ENCODE peak calls at places on chromosomes 11 and 22, in eight cellular contexts. One of them, this sample, is unnamed.

GRCh38 chr11:76371170-76371569 is 9.8 kb downstream of the THAP12 start:
- DNase-seq in mammary epithelial cell: peak
- DNase-seq in activated CD4-positive, alpha-beta T cell treated with anti-CD3 and anti-CD28 coated beads, Interleukin-2, amount 50 U/mL, for 24 hours: peak
- DNase-seq in kidney tubule cell: peak
- DNase-seq in effector CD4-positive, alpha-beta T cell: no peak
- DNase-seq in LNCaP clone FGC: peak
- DNase-seq in epithelial cell of esophagus: peak
- DNase-seq in aorta: no peak
- DNase-seq in this sample: peak

GRCh38 chr11:7655253-7656217 is 17.8 kb downstream of the CYB5R2 start:
- DNase-seq in activated CD4-positive, alpha-beta T cell treated with anti-CD3 and anti-CD28 coated beads, Interleukin-2, amount 50 U/mL, for 24 hours: no peak
- DNase-seq in epithelial cell of esophagus: no peak
- DNase-seq in kidney tubule cell: peak
- DNase-seq in effector CD4-positive, alpha-beta T cell: no peak
- DNase-seq in aorta: no peak
- DNase-seq in mammary epithelial cell: no peak
- DNase-seq in LNCaP clone FGC: no peak
- DNase-seq in this sample: no peak

GRCh38 chr11:8081591-8082021 is 595 bp downstream of the TUB start:
- DNase-seq in effector CD4-positive, alpha-beta T cell: no peak
- DNase-seq in epithelial cell of esophagus: no peak
- DNase-seq in kidney tubule cell: no peak
- DNase-seq in mammary epithelial cell: no peak
- DNase-seq in LNCaP clone FGC: no peak
- DNase-seq in activated CD4-positive, alpha-beta T cell treated with anti-CD3 and anti-CD28 coated beads, Interleukin-2, amount 50 U/mL, for 24 hours: no peak
- DNase-seq in aorta: peak
- DNase-seq in this sample: no peak

GRCh38 chr11:107970049-107970448 is 38.6 kb upstream of the CUL5 start:
- DNase-seq in activated CD4-positive, alpha-beta T cell treated with anti-CD3 and anti-CD28 coated beads, Interleukin-2, amount 50 U/mL, for 24 hours: no peak
- DNase-seq in LNCaP clone FGC: no peak
- DNase-seq in effector CD4-positive, alpha-beta T cell: no peak
- DNase-seq in kidney tubule cell: no peak
- DNase-seq in mammary epithelial cell: no peak
- DNase-seq in epithelial cell of esophagus: no peak
- DNase-seq in aorta: no peak
- DNase-seq in this sample: no peak

GRCh38 chr11:116787786-116788486 is at the start of gene ZPR1:
- DNase-seq in LNCaP clone FGC: no peak
- DNase-seq in activated CD4-positive, alpha-beta T cell treated with anti-CD3 and anti-CD28 coated beads, Interleukin-2, amount 50 U/mL, for 24 hours: peak
- DNase-seq in epithelial cell of esophagus: peak
- DNase-seq in kidney tubule cell: peak
- DNase-seq in mammary epithelial cell: peak
- DNase-seq in aorta: peak
- DNase-seq in effector CD4-positive, alpha-beta T cell: peak
- DNase-seq in this sample: peak

GRCh38 chr11:73977856-73978519 is 4.7 kb downstream of the UCP2 start:
- DNase-seq in kidney tubule cell: no peak
- DNase-seq in epithelial cell of esophagus: no peak
- DNase-seq in effector CD4-positive, alpha-beta T cell: no peak
- DNase-seq in aorta: peak
- DNase-seq in mammary epithelial cell: no peak
- DNase-seq in LNCaP clone FGC: no peak
- DNase-seq in activated CD4-positive, alpha-beta T cell treated with anti-CD3 and anti-CD28 coated beads, Interleukin-2, amount 50 U/mL, for 24 hours: no peak
- DNase-seq in this sample: no peak

GRCh38 chr11:128707671-128708070 is 13.8 kb downstream of the FLI1 start:
- DNase-seq in LNCaP clone FGC: no peak
- DNase-seq in mammary epithelial cell: peak
- DNase-seq in activated CD4-positive, alpha-beta T cell treated with anti-CD3 and anti-CD28 coated beads, Interleukin-2, amount 50 U/mL, for 24 hours: no peak
- DNase-seq in effector CD4-positive, alpha-beta T cell: no peak
- DNase-seq in epithelial cell of esophagus: peak
- DNase-seq in aorta: no peak
- DNase-seq in kidney tubule cell: no peak
- DNase-seq in this sample: peak

GRCh38 chr11:116853461-116854073 is 16.1 kb upstream of the APOA1 start:
- DNase-seq in mammary epithelial cell: peak
- DNase-seq in effector CD4-positive, alpha-beta T cell: peak
- DNase-seq in kidney tubule cell: peak
- DNase-seq in activated CD4-positive, alpha-beta T cell treated with anti-CD3 and anti-CD28 coated beads, Interleukin-2, amount 50 U/mL, for 24 hours: peak
- DNase-seq in LNCaP clone FGC: peak
- DNase-seq in epithelial cell of esophagus: peak
- DNase-seq in aorta: no peak
- DNase-seq in this sample: peak

GRCh38 chr22:17831527-17832251 is 57.4 kb upstream of the BID start:
- DNase-seq in LNCaP clone FGC: no peak
- DNase-seq in mammary epithelial cell: no peak
- DNase-seq in effector CD4-positive, alpha-beta T cell: no peak
- DNase-seq in epithelial cell of esophagus: no peak
- DNase-seq in aorta: no peak
- DNase-seq in kidney tubule cell: no peak
- DNase-seq in activated CD4-positive, alpha-beta T cell treated with anti-CD3 and anti-CD28 coated beads, Interleukin-2, amount 50 U/mL, for 24 hours: no peak
- DNase-seq in this sample: no peak

GRCh38 chr11:65224939-65225283 is 36.9 kb upstream of the POLA2 start:
- DNase-seq in effector CD4-positive, alpha-beta T cell: no peak
- DNase-seq in mammary epithelial cell: peak
- DNase-seq in epithelial cell of esophagus: peak
- DNase-seq in kidney tubule cell: peak
- DNase-seq in LNCaP clone FGC: no peak
- DNase-seq in activated CD4-positive, alpha-beta T cell treated with anti-CD3 and anti-CD28 coated beads, Interleukin-2, amount 50 U/mL, for 24 hours: no peak
- DNase-seq in aorta: no peak
- DNase-seq in this sample: peak

GRCh38 chr11:69958308-69958707 is 119.8 kb upstream of the ANO1 start:
- DNase-seq in mammary epithelial cell: peak
- DNase-seq in aorta: no peak
- DNase-seq in activated CD4-positive, alpha-beta T cell treated with anti-CD3 and anti-CD28 coated beads, Interleukin-2, amount 50 U/mL, for 24 hours: no peak
- DNase-seq in epithelial cell of esophagus: no peak
- DNase-seq in LNCaP clone FGC: no peak
- DNase-seq in effector CD4-positive, alpha-beta T cell: no peak
- DNase-seq in kidney tubule cell: no peak
- DNase-seq in this sample: peak

GRCh38 chr11:76347391-76347790 is 33.5 kb downstream of the THAP12 start:
- DNase-seq in LNCaP clone FGC: no peak
- DNase-seq in epithelial cell of esophagus: no peak
- DNase-seq in aorta: no peak
- DNase-seq in effector CD4-positive, alpha-beta T cell: no peak
- DNase-seq in kidney tubule cell: no peak
- DNase-seq in activated CD4-positive, alpha-beta T cell treated with anti-CD3 and anti-CD28 coated beads, Interleukin-2, amount 50 U/mL, for 24 hours: no peak
- DNase-seq in mammary epithelial cell: no peak
- DNase-seq in this sample: no peak

GRCh38 chr11:1128333-1129142 is 29.2 kb upstream of the MUC5AC start:
- DNase-seq in kidney tubule cell: no peak
- DNase-seq in mammary epithelial cell: no peak
- DNase-seq in LNCaP clone FGC: no peak
- DNase-seq in effector CD4-positive, alpha-beta T cell: no peak
- DNase-seq in aorta: peak
- DNase-seq in epithelial cell of esophagus: no peak
- DNase-seq in activated CD4-positive, alpha-beta T cell treated with anti-CD3 and anti-CD28 coated beads, Interleukin-2, amount 50 U/mL, for 24 hours: no peak
- DNase-seq in this sample: no peak

GRCh38 chr11:66409226-66409625 is 11.6 kb upstream of the NPAS4 start:
- DNase-seq in LNCaP clone FGC: no peak
- DNase-seq in effector CD4-positive, alpha-beta T cell: no peak
- DNase-seq in aorta: no peak
- DNase-seq in activated CD4-positive, alpha-beta T cell treated with anti-CD3 and anti-CD28 coated beads, Interleukin-2, amount 50 U/mL, for 24 hours: no peak
- DNase-seq in epithelial cell of esophagus: no peak
- DNase-seq in mammary epithelial cell: no peak
- DNase-seq in kidney tubule cell: no peak
- DNase-seq in this sample: no peak

GRCh38 chr22:29301716-29302401 is 4.6 kb upstream of the GAS2L1 start:
- DNase-seq in LNCaP clone FGC: no peak
- DNase-seq in effector CD4-positive, alpha-beta T cell: no peak
- DNase-seq in epithelial cell of esophagus: no peak
- DNase-seq in kidney tubule cell: no peak
- DNase-seq in activated CD4-positive, alpha-beta T cell treated with anti-CD3 and anti-CD28 coated beads, Interleukin-2, amount 50 U/mL, for 24 hours: no peak
- DNase-seq in aorta: no peak
- DNase-seq in mammary epithelial cell: no peak
- DNase-seq in this sample: no peak

GRCh38 chr11:121634889-121635288 is 182.1 kb upstream of the SORL1-AS1 start:
- DNase-seq in aorta: no peak
- DNase-seq in mammary epithelial cell: peak
- DNase-seq in effector CD4-positive, alpha-beta T cell: no peak
- DNase-seq in kidney tubule cell: peak
- DNase-seq in epithelial cell of esophagus: peak
- DNase-seq in LNCaP clone FGC: no peak
- DNase-seq in activated CD4-positive, alpha-beta T cell treated with anti-CD3 and anti-CD28 coated beads, Interleukin-2, amount 50 U/mL, for 24 hours: no peak
- DNase-seq in this sample: peak

GRCh38 chr11:65802841-65803240 is 16.0 kb downstream of the OVOL1 start:
- DNase-seq in effector CD4-positive, alpha-beta T cell: no peak
- DNase-seq in aorta: no peak
- DNase-seq in LNCaP clone FGC: no peak
- DNase-seq in activated CD4-positive, alpha-beta T cell treated with anti-CD3 and anti-CD28 coated beads, Interleukin-2, amount 50 U/mL, for 24 hours: no peak
- DNase-seq in kidney tubule cell: no peak
- DNase-seq in epithelial cell of esophagus: no peak
- DNase-seq in mammary epithelial cell: no peak
- DNase-seq in this sample: no peak

GRCh38 chr11:134503596-134503995 is 91.6 kb upstream of the B3GAT1 start:
- DNase-seq in activated CD4-positive, alpha-beta T cell treated with anti-CD3 and anti-CD28 coated beads, Interleukin-2, amount 50 U/mL, for 24 hours: no peak
- DNase-seq in mammary epithelial cell: no peak
- DNase-seq in effector CD4-positive, alpha-beta T cell: no peak
- DNase-seq in kidney tubule cell: no peak
- DNase-seq in aorta: no peak
- DNase-seq in epithelial cell of esophagus: no peak
- DNase-seq in LNCaP clone FGC: no peak
- DNase-seq in this sample: no peak

GRCh38 chr11:99693941-99694492 is 673.3 kb downstream of the CNTN5 start:
- DNase-seq in mammary epithelial cell: peak
- DNase-seq in epithelial cell of esophagus: peak
- DNase-seq in kidney tubule cell: peak
- DNase-seq in effector CD4-positive, alpha-beta T cell: no peak
- DNase-seq in aorta: no peak
- DNase-seq in LNCaP clone FGC: peak
- DNase-seq in activated CD4-positive, alpha-beta T cell treated with anti-CD3 and anti-CD28 coated beads, Interleukin-2, amount 50 U/mL, for 24 hours: no peak
- DNase-seq in this sample: peak

GRCh38 chr22:27842994-27843431 is 41.5 kb upstream of the MN1 start:
- DNase-seq in effector CD4-positive, alpha-beta T cell: no peak
- DNase-seq in activated CD4-positive, alpha-beta T cell treated with anti-CD3 and anti-CD28 coated beads, Interleukin-2, amount 50 U/mL, for 24 hours: no peak
- DNase-seq in epithelial cell of esophagus: no peak
- DNase-seq in aorta: no peak
- DNase-seq in LNCaP clone FGC: no peak
- DNase-seq in mammary epithelial cell: no peak
- DNase-seq in kidney tubule cell: no peak
- DNase-seq in this sample: no peak

GRCh38 chr11:105226062-105226461 is 86.5 kb upstream of the CARD18 start:
- DNase-seq in aorta: no peak
- DNase-seq in LNCaP clone FGC: no peak
- DNase-seq in kidney tubule cell: no peak
- DNase-seq in activated CD4-positive, alpha-beta T cell treated with anti-CD3 and anti-CD28 coated beads, Interleukin-2, amount 50 U/mL, for 24 hours: no peak
- DNase-seq in mammary epithelial cell: no peak
- DNase-seq in effector CD4-positive, alpha-beta T cell: no peak
- DNase-seq in epithelial cell of esophagus: no peak
- DNase-seq in this sample: no peak

GRCh38 chr22:20084547-20085413 is 4.7 kb downstream of the DGCR8 start:
- DNase-seq in activated CD4-positive, alpha-beta T cell treated with anti-CD3 and anti-CD28 coated beads, Interleukin-2, amount 50 U/mL, for 24 hours: no peak
- DNase-seq in effector CD4-positive, alpha-beta T cell: no peak
- DNase-seq in kidney tubule cell: no peak
- DNase-seq in LNCaP clone FGC: no peak
- DNase-seq in aorta: peak
- DNase-seq in epithelial cell of esophagus: no peak
- DNase-seq in mammary epithelial cell: no peak
- DNase-seq in this sample: no peak

GRCh38 chr11:96168623-96169022 is 174.4 kb downstream of the MAML2 start:
- DNase-seq in effector CD4-positive, alpha-beta T cell: no peak
- DNase-seq in epithelial cell of esophagus: peak
- DNase-seq in mammary epithelial cell: peak
- DNase-seq in activated CD4-positive, alpha-beta T cell treated with anti-CD3 and anti-CD28 coated beads, Interleukin-2, amount 50 U/mL, for 24 hours: no peak
- DNase-seq in aorta: no peak
- DNase-seq in kidney tubule cell: peak
- DNase-seq in LNCaP clone FGC: no peak
- DNase-seq in this sample: peak

GRCh38 chr11:64237484-64237951 is 3.1 kb downstream of the VEGFB start:
- DNase-seq in kidney tubule cell: peak
- DNase-seq in LNCaP clone FGC: peak
- DNase-seq in effector CD4-positive, alpha-beta T cell: no peak
- DNase-seq in aorta: peak
- DNase-seq in epithelial cell of esophagus: peak
- DNase-seq in mammary epithelial cell: no peak
- DNase-seq in activated CD4-positive, alpha-beta T cell treated with anti-CD3 and anti-CD28 coated beads, Interleukin-2, amount 50 U/mL, for 24 hours: no peak
- DNase-seq in this sample: no peak

GRCh38 chr11:82533628-82534353 is 199.9 kb downstream of the FAM181B start:
- DNase-seq in epithelial cell of esophagus: peak
- DNase-seq in LNCaP clone FGC: no peak
- DNase-seq in effector CD4-positive, alpha-beta T cell: no peak
- DNase-seq in kidney tubule cell: no peak
- DNase-seq in mammary epithelial cell: peak
- DNase-seq in activated CD4-positive, alpha-beta T cell treated with anti-CD3 and anti-CD28 coated beads, Interleukin-2, amount 50 U/mL, for 24 hours: no peak
- DNase-seq in aorta: no peak
- DNase-seq in this sample: no peak

GRCh38 chr22:22038178-22038880 is 55.7 kb upstream of the TOP3B start:
- DNase-seq in LNCaP clone FGC: no peak
- DNase-seq in aorta: no peak
- DNase-seq in epithelial cell of esophagus: no peak
- DNase-seq in effector CD4-positive, alpha-beta T cell: no peak
- DNase-seq in kidney tubule cell: no peak
- DNase-seq in activated CD4-positive, alpha-beta T cell treated with anti-CD3 and anti-CD28 coated beads, Interleukin-2, amount 50 U/mL, for 24 hours: no peak
- DNase-seq in mammary epithelial cell: no peak
- DNase-seq in this sample: peak

This sample was measured in iris pigment epithelial cell.